ENCODE peak calls at places on chromosomes 11 and 22, in eight cellular contexts. M, V, X, L, F, K, S and C are unnamed samples.

GRCh38 chr11:17541330-17541885 is 2.8 kb downstream of the USH1C start:
- DNase-seq in L (no peak), M (no peak), S (no peak), V (no peak), K (no peak), X (no peak), F (no peak), C (no peak)

GRCh38 chr22:23673826-23674690 is 16.8 kb upstream of the RGL4 start:
- DNase-seq in K (no peak), L (no peak), S (no peak), X (no peak), F (no peak), M (no peak), V (peak), C (no peak)

GRCh38 chr11:119779195-119780071 is 50.4 kb upstream of the NECTIN1 start:
- DNase-seq in M (no peak), K (no peak), F (no peak), S (no peak), L (no peak), V (no peak), X (no peak), C (no peak)

GRCh38 chr22:24159650-24160049 is 21.6 kb upstream of the SUSD2 start:
- DNase-seq in F (no peak), V (no peak), L (no peak), K (no peak), X (no peak), S (no peak), M (no peak), C (no peak)

GRCh38 chr22:32413715-32414114 is 1.7 kb upstream of the RTCB start:
- DNase-seq in K (no peak), V (no peak), X (no peak), L (peak), M (peak), S (no peak), F (no peak), C (peak)

GRCh38 chr22:20751185-20751851 is 22.6 kb upstream of the SERPIND1 start:
- DNase-seq in X (no peak), S (no peak), M (no peak), V (peak), K (no peak), F (no peak), L (no peak), C (no peak)

GRCh38 chr22:44493206-44493605 is 4.8 kb downstream of the RTL6 start:
- DNase-seq in M (no peak), L (no peak), F (no peak), K (no peak), X (no peak), V (no peak), S (no peak), C (no peak)

GRCh38 chr11:134515081-134515960 is 103.3 kb upstream of the B3GAT1 start:
- DNase-seq in F (no peak), X (no peak), K (no peak), V (no peak), M (no peak), L (no peak), S (no peak), C (no peak)

GRCh38 chr11:64372802-64373597 is 14.0 kb downstream of the RPS6KA4 start:
- DNase-seq in S (peak), V (peak), K (no peak), M (no peak), X (no peak), L (no peak), F (no peak), C (no peak)

GRCh38 chr22:27348634-27349033 is 452.9 kb downstream of the MN1 start:
- DNase-seq in X (peak), V (no peak), F (no peak), M (no peak), K (peak), S (no peak), L (no peak), C (no peak)

GRCh38 chr11:102664001-102664752 is 39.0 kb upstream of the MMP20 start:
- DNase-seq in M (peak), S (no peak), V (no peak), F (no peak), X (no peak), K (no peak), L (no peak), C (no peak)

GRCh38 chr11:2991477-2992233 is 474 bp downstream of the NAP1L4 start:
- DNase-seq in M (peak), X (no peak), L (no peak), K (peak), V (peak), F (no peak), S (no peak), C (peak)